ENCODE peak calls at places on chromosome 10, in eight cellular contexts. One of them, this sample, is unnamed.

GRCh38 chr10:48598243-48598935 is 6.5 kb downstream of the ARHGAP22 start:
- DNase-seq in prostate gland: no peak
- DNase-seq in heart right ventricle: no peak
- DNase-seq in BJ: no peak
- DNase-seq in CD8-positive, alpha-beta T cell: no peak
- DNase-seq in CD8-positive, alpha-beta memory T cell: no peak
- DNase-seq in effector memory CD4-positive, alpha-beta T cell: no peak
- DNase-seq in tibial artery: no peak
- DNase-seq in this sample: no peak

GRCh38 chr10:124349231-124349992 is 69.3 kb downstream of the OAT start:
- DNase-seq in prostate gland: no peak
- DNase-seq in heart right ventricle: no peak
- DNase-seq in BJ: no peak
- DNase-seq in CD8-positive, alpha-beta T cell: no peak
- DNase-seq in CD8-positive, alpha-beta memory T cell: no peak
- DNase-seq in effector memory CD4-positive, alpha-beta T cell: no peak
- DNase-seq in tibial artery: peak; percentile 10
- DNase-seq in this sample: no peak

GRCh38 chr10:789831-790701 is 100.6 kb upstream of the DIP2C start:
- DNase-seq in prostate gland: no peak
- DNase-seq in heart right ventricle: no peak
- DNase-seq in BJ: no peak
- DNase-seq in CD8-positive, alpha-beta T cell: no peak
- DNase-seq in CD8-positive, alpha-beta memory T cell: no peak
- DNase-seq in effector memory CD4-positive, alpha-beta T cell: no peak
- DNase-seq in tibial artery: no peak
- DNase-seq in this sample: no peak

GRCh38 chr10:28991326-28991725 is 297.5 kb upstream of the LYZL1 start:
- DNase-seq in prostate gland: no peak
- DNase-seq in heart right ventricle: peak; percentile 16
- DNase-seq in BJ: peak; percentile 60
- DNase-seq in CD8-positive, alpha-beta T cell: no peak
- DNase-seq in CD8-positive, alpha-beta memory T cell: no peak
- DNase-seq in effector memory CD4-positive, alpha-beta T cell: no peak
- DNase-seq in tibial artery: no peak
- DNase-seq in this sample: no peak

GRCh38 chr10:112843623-112844022 is 106.4 kb upstream of the TCF7L2 start:
- DNase-seq in prostate gland: no peak
- DNase-seq in heart right ventricle: no peak
- DNase-seq in BJ: no peak
- DNase-seq in CD8-positive, alpha-beta T cell: no peak
- DNase-seq in CD8-positive, alpha-beta memory T cell: no peak
- DNase-seq in effector memory CD4-positive, alpha-beta T cell: no peak
- DNase-seq in tibial artery: no peak
- DNase-seq in this sample: no peak

GRCh38 chr10:3787001-3787400 is 2.0 kb upstream of the KLF6 start:
- DNase-seq in prostate gland: no peak
- DNase-seq in heart right ventricle: no peak
- DNase-seq in BJ: no peak
- DNase-seq in CD8-positive, alpha-beta T cell: no peak
- DNase-seq in CD8-positive, alpha-beta memory T cell: no peak
- DNase-seq in effector memory CD4-positive, alpha-beta T cell: no peak
- DNase-seq in tibial artery: no peak
- DNase-seq in this sample: no peak

GRCh38 chr10:119761106-119761505 is 35.3 kb downstream of the INPP5F start:
- DNase-seq in prostate gland: no peak
- DNase-seq in heart right ventricle: no peak
- DNase-seq in BJ: peak; percentile 88
- DNase-seq in CD8-positive, alpha-beta T cell: no peak
- DNase-seq in CD8-positive, alpha-beta memory T cell: no peak
- DNase-seq in effector memory CD4-positive, alpha-beta T cell: no peak
- DNase-seq in tibial artery: no peak
- DNase-seq in this sample: no peak

GRCh38 chr10:5862360-5862929 is 27.2 kb downstream of the ANKRD16 start:
- DNase-seq in prostate gland: no peak
- DNase-seq in heart right ventricle: no peak
- DNase-seq in BJ: no peak
- DNase-seq in CD8-positive, alpha-beta T cell: no peak
- DNase-seq in CD8-positive, alpha-beta memory T cell: no peak
- DNase-seq in effector memory CD4-positive, alpha-beta T cell: no peak
- DNase-seq in tibial artery: no peak
- DNase-seq in this sample: no peak

GRCh38 chr10:60235001-60235400 is 154.7 kb downstream of the ANK3 start:
- DNase-seq in prostate gland: peak; percentile 10
- DNase-seq in heart right ventricle: peak; percentile 58
- DNase-seq in BJ: no peak
- DNase-seq in CD8-positive, alpha-beta T cell: no peak
- DNase-seq in CD8-positive, alpha-beta memory T cell: no peak
- DNase-seq in effector memory CD4-positive, alpha-beta T cell: no peak
- DNase-seq in tibial artery: no peak
- DNase-seq in this sample: no peak

GRCh38 chr10:63666836-63667383 is 145.7 kb downstream of the REEP3 start:
- DNase-seq in prostate gland: no peak
- DNase-seq in heart right ventricle: no peak
- DNase-seq in BJ: peak; percentile 80
- DNase-seq in CD8-positive, alpha-beta T cell: no peak
- DNase-seq in CD8-positive, alpha-beta memory T cell: no peak
- DNase-seq in effector memory CD4-positive, alpha-beta T cell: no peak
- DNase-seq in tibial artery: no peak
- DNase-seq in this sample: no peak

GRCh38 chr10:48452879-48453412 is 146.5 kb downstream of the MAPK8 start:
- DNase-seq in prostate gland: no peak
- DNase-seq in heart right ventricle: no peak
- DNase-seq in BJ: no peak
- DNase-seq in CD8-positive, alpha-beta T cell: no peak
- DNase-seq in CD8-positive, alpha-beta memory T cell: no peak
- DNase-seq in effector memory CD4-positive, alpha-beta T cell: no peak
- DNase-seq in tibial artery: no peak
- DNase-seq in this sample: no peak

GRCh38 chr10:24920907-24921881 is 31.2 kb downstream of the PRTFDC1 start:
- DNase-seq in prostate gland: no peak
- DNase-seq in heart right ventricle: peak; percentile 63
- DNase-seq in BJ: peak; percentile 90
- DNase-seq in CD8-positive, alpha-beta T cell: no peak
- DNase-seq in CD8-positive, alpha-beta memory T cell: no peak
- DNase-seq in effector memory CD4-positive, alpha-beta T cell: no peak
- DNase-seq in tibial artery: peak; percentile 62
- DNase-seq in this sample: peak; percentile 1

GRCh38 chr10:47027108-47027811 is 116.0 kb downstream of the PTPN20 start:
- DNase-seq in prostate gland: no peak
- DNase-seq in heart right ventricle: no peak
- DNase-seq in BJ: no peak
- DNase-seq in CD8-positive, alpha-beta T cell: peak; percentile 43
- DNase-seq in CD8-positive, alpha-beta memory T cell: no peak
- DNase-seq in effector memory CD4-positive, alpha-beta T cell: no peak
- DNase-seq in tibial artery: no peak
- DNase-seq in this sample: no peak

GRCh38 chr10:132944510-132944909 is 2.1 kb upstream of the CFAP46 start:
- DNase-seq in prostate gland: no peak
- DNase-seq in heart right ventricle: no peak
- DNase-seq in BJ: no peak
- DNase-seq in CD8-positive, alpha-beta T cell: no peak
- DNase-seq in CD8-positive, alpha-beta memory T cell: no peak
- DNase-seq in effector memory CD4-positive, alpha-beta T cell: no peak
- DNase-seq in tibial artery: no peak
- DNase-seq in this sample: no peak

DNA sequence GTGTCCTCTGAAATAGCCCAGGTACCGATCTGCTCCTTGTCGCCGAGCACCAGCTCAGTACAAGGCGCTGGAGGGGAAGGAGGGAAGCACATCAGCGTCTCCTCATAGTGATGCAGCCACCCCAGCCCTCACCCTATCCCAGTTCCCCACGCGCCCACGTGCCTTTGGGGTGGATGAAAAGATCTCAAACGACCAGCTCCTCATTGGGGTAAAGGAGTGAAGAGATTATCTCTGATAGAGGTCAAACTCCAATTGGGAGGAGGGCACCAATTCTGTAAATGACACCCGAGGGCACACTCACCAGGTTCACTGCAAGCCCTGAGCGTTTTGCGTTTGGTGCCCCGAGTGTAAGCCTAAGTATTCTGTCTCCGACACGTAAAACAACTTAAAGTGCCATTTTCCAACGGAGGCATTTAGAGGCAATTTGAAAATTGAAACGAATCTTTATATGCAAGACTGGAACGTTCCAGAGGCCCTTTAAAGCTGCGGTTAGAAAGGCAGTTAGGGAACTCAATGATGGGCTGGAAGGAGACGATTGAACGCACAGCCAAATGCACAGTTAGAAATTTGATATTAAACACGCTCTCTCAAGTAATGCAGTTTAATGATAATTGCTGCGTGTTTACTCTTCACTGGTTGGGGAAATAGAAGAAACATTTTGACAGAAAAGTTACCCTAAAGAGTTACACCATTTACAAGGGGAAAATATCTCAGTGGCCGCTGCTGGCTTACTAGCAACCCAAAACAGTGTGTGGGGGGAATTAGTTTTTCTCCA is 8.9 kb upstream of the EMX2 start:
- DNase-seq in prostate gland: no peak
- DNase-seq in heart right ventricle: no peak
- DNase-seq in BJ: no peak
- DNase-seq in CD8-positive, alpha-beta T cell: no peak
- DNase-seq in CD8-positive, alpha-beta memory T cell: no peak
- DNase-seq in effector memory CD4-positive, alpha-beta T cell: no peak
- DNase-seq in tibial artery: no peak
- DNase-seq in this sample: no peak
- H3K27me3 ChIP-seq in prostate gland: peaks cover 56% of the 10 kb centered on the region
- H3K27me3 ChIP-seq in heart right ventricle: peaks cover 34% of the 10 kb centered on the region
- H3K27me3 ChIP-seq in BJ: peaks cover 44% of the 10 kb centered on the region
- H3K27me3 ChIP-seq in CD8-positive, alpha-beta T cell: peaks cover 8% of the 10 kb centered on the region
- H3K27me3 ChIP-seq in CD8-positive, alpha-beta memory T cell: peaks cover 21% of the 10 kb centered on the region
- H3K27me3 ChIP-seq in effector memory CD4-positive, alpha-beta T cell: peaks cover 34% of the 10 kb centered on the region
- H3K27me3 ChIP-seq in tibial artery: no peaks in the 10 kb centered on the region
- H3K27me3 ChIP-seq in this sample: peaks cover 100% of the 10 kb centered on the region

GRCh38 chr10:102670871-102671434 is 26.7 kb downstream of the TRIM8 start:
- DNase-seq in prostate gland: no peak
- DNase-seq in heart right ventricle: no peak
- DNase-seq in BJ: no peak
- DNase-seq in CD8-positive, alpha-beta T cell: no peak
- DNase-seq in CD8-positive, alpha-beta memory T cell: no peak
- DNase-seq in effector memory CD4-positive, alpha-beta T cell: no peak
- DNase-seq in tibial artery: no peak
- DNase-seq in this sample: no peak

GRCh38 chr10:102673961-102674511 is 29.8 kb downstream of the TRIM8 start:
- DNase-seq in prostate gland: no peak
- DNase-seq in heart right ventricle: peak; percentile 80
- DNase-seq in BJ: no peak
- DNase-seq in CD8-positive, alpha-beta T cell: peak; percentile 79
- DNase-seq in CD8-positive, alpha-beta memory T cell: peak; percentile 37
- DNase-seq in effector memory CD4-positive, alpha-beta T cell: peak; percentile 68
- DNase-seq in tibial artery: peak; percentile 68
- DNase-seq in this sample: no peak

GRCh38 chr10:102673235-102673634 is 29.0 kb downstream of the TRIM8 start:
- DNase-seq in prostate gland: no peak
- DNase-seq in heart right ventricle: no peak
- DNase-seq in BJ: no peak
- DNase-seq in CD8-positive, alpha-beta T cell: no peak
- DNase-seq in CD8-positive, alpha-beta memory T cell: no peak
- DNase-seq in effector memory CD4-positive, alpha-beta T cell: no peak
- DNase-seq in tibial artery: no peak
- DNase-seq in this sample: no peak

GRCh38 chr10:102674566-102674965 is 30.3 kb downstream of the TRIM8 start:
- DNase-seq in prostate gland: no peak
- DNase-seq in heart right ventricle: no peak
- DNase-seq in BJ: no peak
- DNase-seq in CD8-positive, alpha-beta T cell: no peak
- DNase-seq in CD8-positive, alpha-beta memory T cell: no peak
- DNase-seq in effector memory CD4-positive, alpha-beta T cell: no peak
- DNase-seq in tibial artery: no peak
- DNase-seq in this sample: no peak

GRCh38 chr10:102672822-102673200 is 28.5 kb downstream of the TRIM8 start:
- DNase-seq in prostate gland: no peak
- DNase-seq in heart right ventricle: no peak
- DNase-seq in BJ: no peak
- DNase-seq in CD8-positive, alpha-beta T cell: no peak
- DNase-seq in CD8-positive, alpha-beta memory T cell: no peak
- DNase-seq in effector memory CD4-positive, alpha-beta T cell: no peak
- DNase-seq in tibial artery: no peak
- DNase-seq in this sample: no peak
- H3K27me3 ChIP-seq in prostate gland: no peaks in the 10 kb centered on the region
- H3K27me3 ChIP-seq in heart right ventricle: no peaks in the 10 kb centered on the region
- H3K27me3 ChIP-seq in BJ: no peaks in the 10 kb centered on the region
- H3K27me3 ChIP-seq in CD8-positive, alpha-beta T cell: no peaks in the 10 kb centered on the region
- H3K27me3 ChIP-seq in CD8-positive, alpha-beta memory T cell: no peaks in the 10 kb centered on the region
- H3K27me3 ChIP-seq in effector memory CD4-positive, alpha-beta T cell: no peaks in the 10 kb centered on the region
- H3K27me3 ChIP-seq in tibial artery: no peaks in the 10 kb centered on the region
- H3K27me3 ChIP-seq in this sample: no peaks in the 10 kb centered on the region

DNA sequence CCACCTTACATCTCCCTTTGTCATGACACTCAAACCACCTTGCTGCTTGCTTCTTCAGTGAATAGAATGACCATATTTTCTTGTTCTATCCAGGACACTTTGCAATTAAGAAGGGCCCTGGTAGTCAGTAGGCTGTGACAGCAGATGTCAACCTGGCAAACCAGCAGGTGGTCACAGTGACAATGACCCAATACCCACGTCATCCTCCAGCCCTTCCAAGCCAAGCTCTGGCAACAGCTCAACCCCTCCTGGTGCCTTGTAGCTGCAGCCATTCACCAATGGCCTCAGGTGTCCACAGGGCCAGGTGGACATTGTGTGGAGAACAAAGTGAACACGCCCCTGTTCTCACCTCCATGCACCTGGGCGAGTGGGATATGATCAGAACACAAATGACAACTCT is 87.6 kb upstream of the MACROH2A2 start:
- DNase-seq in prostate gland: no peak
- DNase-seq in heart right ventricle: no peak
- DNase-seq in BJ: no peak
- DNase-seq in CD8-positive, alpha-beta T cell: no peak
- DNase-seq in CD8-positive, alpha-beta memory T cell: no peak
- DNase-seq in effector memory CD4-positive, alpha-beta T cell: no peak
- DNase-seq in tibial artery: no peak
- DNase-seq in this sample: no peak
- H3K27me3 ChIP-seq in prostate gland: no peaks in the 10 kb centered on the region
- H3K27me3 ChIP-seq in heart right ventricle: no peaks in the 10 kb centered on the region
- H3K27me3 ChIP-seq in BJ: peaks cover 10% of the 10 kb centered on the region
- H3K27me3 ChIP-seq in CD8-positive, alpha-beta T cell: no peaks in the 10 kb centered on the region
- H3K27me3 ChIP-seq in CD8-positive, alpha-beta memory T cell: peaks cover 3% of the 10 kb centered on the region
- H3K27me3 ChIP-seq in effector memory CD4-positive, alpha-beta T cell: no peaks in the 10 kb centered on the region
- H3K27me3 ChIP-seq in tibial artery: no peaks in the 10 kb centered on the region
- H3K27me3 ChIP-seq in this sample: peaks cover 18% of the 10 kb centered on the region

GRCh38 chr10:117541909-117542705 is 439 bp upstream of the EMX2 start:
- DNase-seq in prostate gland: no peak
- DNase-seq in heart right ventricle: no peak
- DNase-seq in BJ: peak; percentile 13
- DNase-seq in CD8-positive, alpha-beta T cell: no peak
- DNase-seq in CD8-positive, alpha-beta memory T cell: no peak
- DNase-seq in effector memory CD4-positive, alpha-beta T cell: no peak
- DNase-seq in tibial artery: peak; percentile 54
- DNase-seq in this sample: no peak
- H3K27me3 ChIP-seq in prostate gland: peaks cover 67% of the 10 kb centered on the region
- H3K27me3 ChIP-seq in heart right ventricle: peaks cover 68% of the 10 kb centered on the region
- H3K27me3 ChIP-seq in BJ: peaks cover 34% of the 10 kb centered on the region
- H3K27me3 ChIP-seq in CD8-positive, alpha-beta T cell: peaks cover 18% of the 10 kb centered on the region
- H3K27me3 ChIP-seq in CD8-positive, alpha-beta memory T cell: peaks cover 36% of the 10 kb centered on the region
- H3K27me3 ChIP-seq in effector memory CD4-positive, alpha-beta T cell: peaks cover 47% of the 10 kb centered on the region
- H3K27me3 ChIP-seq in tibial artery: no peaks in the 10 kb centered on the region
- H3K27me3 ChIP-seq in this sample: peaks cover 100% of the 10 kb centered on the region

GRCh38 chr10:100808851-100809250 is 63.5 kb downstream of the PAX2 start:
- DNase-seq in prostate gland: no peak
- DNase-seq in heart right ventricle: no peak
- DNase-seq in BJ: no peak
- DNase-seq in CD8-positive, alpha-beta T cell: no peak
- DNase-seq in CD8-positive, alpha-beta memory T cell: no peak
- DNase-seq in effector memory CD4-positive, alpha-beta T cell: no peak
- DNase-seq in tibial artery: no peak
- DNase-seq in this sample: no peak
- H3K27me3 ChIP-seq in prostate gland: peaks cover 4% of the 10 kb centered on the region
- H3K27me3 ChIP-seq in heart right ventricle: no peaks in the 10 kb centered on the region
- H3K27me3 ChIP-seq in BJ: peaks cover 41% of the 10 kb centered on the region
- H3K27me3 ChIP-seq in CD8-positive, alpha-beta T cell: no peaks in the 10 kb centered on the region
- H3K27me3 ChIP-seq in CD8-positive, alpha-beta memory T cell: peaks cover 3% of the 10 kb centered on the region
- H3K27me3 ChIP-seq in effector memory CD4-positive, alpha-beta T cell: peaks cover 17% of the 10 kb centered on the region
- H3K27me3 ChIP-seq in tibial artery: no peaks in the 10 kb centered on the region
- H3K27me3 ChIP-seq in this sample: no peaks in the 10 kb centered on the region